ENCODE peak calls at places on chromosomes 4 and X, in five cellular contexts. A is activated B cell treated with CpG ODN at 0.5 μM for 24 hours, J is suprapubic skin, Y is GM12865, M is NB4. X is an unnamed sample.

GRCh38 chrX:48854898-48855297 is 19.5 kb upstream of the PCSK1N start:
- DNase-seq in A (no peak), J (no peak), Y (no peak), M (peak; percentile 5), X (no peak)

GRCh38 chrX:13891367-13892146 is 74.7 kb upstream of the GPM6B start:
- DNase-seq in A (no peak), J (no peak), Y (peak; percentile 34), M (no peak), X (no peak)

GRCh38 chr4:126869967-126870366 is 762.8 kb upstream of the INTU start:
- DNase-seq in A (no peak), J (no peak), Y (no peak), M (no peak), X (no peak)

GRCh38 chrX:134172588-134173259 is 64.3 kb upstream of the CCDC160 start:
- DNase-seq in A (peak; percentile 26), J (no peak), Y (no peak), M (no peak), X (peak; percentile 41)

GRCh38 chr4:3202836-3203820 is 45.8 kb upstream of the MSANTD1 start:
- DNase-seq in A (no peak), J (peak; percentile 20), Y (peak; percentile 26), M (peak; percentile 51), X (no peak)

GRCh38 chr4:23401572-23401971 is 488.3 kb downstream of the PPARGC1A start:
- DNase-seq in A (no peak), J (no peak), Y (no peak), M (no peak), X (no peak)

GRCh38 chrX:73916931-73917657 is 354.1 kb downstream of the CHIC1 start:
- DNase-seq in A (no peak), J (no peak), Y (no peak), M (peak; percentile 65), X (no peak)

GRCh38 chrX:86047174-86047991 is at the start of gene CHM:
- DNase-seq in A (peak; percentile 31), J (peak; percentile 75), Y (peak; percentile 81), M (peak; percentile 81), X (peak; percentile 35)

GRCh38 chr4:76979236-76979635 is 29.7 kb downstream of the SEPTIN11 start:
- DNase-seq in A (no peak), J (no peak), Y (no peak), M (no peak), X (no peak)

GRCh38 chrX:153539171-153539978 is 21.9 kb downstream of the ATP2B3 start:
- DNase-seq in A (peak; percentile 42), J (peak; percentile 80), Y (peak; percentile 54), M (peak; percentile 68), X (peak; percentile 46)

GRCh38 chr4:2954358-2955185 is 8.6 kb downstream of the NOP14 start:
- DNase-seq in A (no peak), J (no peak), Y (peak; percentile 86), M (peak; percentile 67), X (no peak)

GRCh38 chr4:156545003-156545785 is 426.4 kb downstream of the PDGFC start:
- DNase-seq in A (no peak), J (no peak), Y (no peak), M (peak; percentile 2), X (no peak)

GRCh38 chr4:117700111-117700892 is 334.0 kb upstream of the NDST3 start:
- DNase-seq in A (no peak), J (no peak), Y (peak; percentile 13), M (peak; percentile 28), X (no peak)

GRCh38 chrX:661154-661553 is 30.6 kb downstream of the SHOX start:
- DNase-seq in A (no peak), J (no peak), Y (no peak), M (no peak), X (no peak)

GRCh38 chr4:152780267-152780811 is 585 bp downstream of the ARFIP1 start:
- DNase-seq in A (no peak), J (no peak), Y (no peak), M (no peak), X (no peak)

GRCh38 chrX:40149286-40150175 is 51.8 kb upstream of the BCOR start:
- DNase-seq in A (no peak), J (no peak), Y (no peak), M (no peak), X (no peak)

GRCh38 chrX:34612036-34612435 is 45.0 kb downstream of the TMEM47 start:
- DNase-seq in A (no peak), J (no peak), Y (no peak), M (no peak), X (no peak)

GRCh38 chr4:15765910-15766703 is 12.0 kb upstream of the CD38 start:
- DNase-seq in A (no peak), J (no peak), Y (peak; percentile 46), M (peak; percentile 77), X (no peak)

GRCh38 chr4:115334736-115335411 is 221.5 kb upstream of the NDST4 start:
- DNase-seq in A (no peak), J (no peak), Y (peak; percentile 57), M (no peak), X (no peak)

GRCh38 chrX:56793533-56794320 is 64.7 kb downstream of the NBDY start:
- DNase-seq in A (no peak), J (no peak), Y (no peak), M (no peak), X (peak; percentile 20)

GRCh38 chr4:54005475-54005874 is 58.9 kb downstream of the CHIC2 start:
- DNase-seq in A (no peak), J (no peak), Y (peak; percentile 2), M (no peak), X (no peak)

GRCh38 chrX:107228486-107228819 is 22.0 kb downstream of the DNAAF6 start:
- DNase-seq in A (no peak), J (no peak), Y (no peak), M (no peak), X (no peak)

DNA sequence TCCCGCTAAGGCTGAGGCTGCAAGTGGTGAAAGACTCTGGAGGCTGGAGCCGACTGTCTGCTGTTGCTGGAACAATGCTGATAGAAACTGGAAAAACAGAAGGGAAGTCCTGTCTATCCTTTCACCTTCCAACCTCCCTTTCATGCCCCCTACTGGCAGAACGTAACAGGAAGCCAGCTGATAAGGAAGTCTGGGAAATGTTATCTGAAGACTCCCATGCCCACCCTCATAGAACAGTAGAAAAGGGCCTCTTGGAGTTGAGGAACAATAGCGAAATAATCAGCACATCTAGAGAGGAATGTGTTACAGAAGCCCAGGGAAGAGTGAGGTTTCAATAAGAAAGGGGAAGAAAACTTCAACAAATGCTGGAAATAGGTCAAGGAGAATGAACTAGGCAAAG is 117.1 kb upstream of the DKK2 start:
- DNase-seq in A (no peak), J (no peak), Y (peak; percentile 5), M (peak; percentile 28), X (no peak)
- TF ChIP-seq CTCF in A (no peak), J (no peak), Y (peak; percentile 40), M (peak; percentile 40), X (no peak)

GRCh38 chr4:114136067-114136466 is 156.6 kb upstream of the ARSJ start:
- DNase-seq in A (no peak), J (no peak), Y (no peak), M (no peak), X (no peak)

GRCh38 chr4:114137984-114138383 is 158.5 kb upstream of the ARSJ start:
- DNase-seq in A (no peak), J (no peak), Y (no peak), M (no peak), X (no peak)

GRCh38 chr4:114132199-114132598 is 152.8 kb upstream of the ARSJ start:
- DNase-seq in A (no peak), J (no peak), Y (no peak), M (no peak), X (no peak)

GRCh38 chr4:114132830-114133229 is 153.4 kb upstream of the ARSJ start:
- DNase-seq in A (no peak), J (no peak), Y (peak; percentile 9), M (peak; percentile 28), X (no peak)
- TF ChIP-seq CTCF in A (no peak), J (no peak), Y (peak; percentile 35), M (peak; percentile 23), X (peak; percentile 18)

DNA sequence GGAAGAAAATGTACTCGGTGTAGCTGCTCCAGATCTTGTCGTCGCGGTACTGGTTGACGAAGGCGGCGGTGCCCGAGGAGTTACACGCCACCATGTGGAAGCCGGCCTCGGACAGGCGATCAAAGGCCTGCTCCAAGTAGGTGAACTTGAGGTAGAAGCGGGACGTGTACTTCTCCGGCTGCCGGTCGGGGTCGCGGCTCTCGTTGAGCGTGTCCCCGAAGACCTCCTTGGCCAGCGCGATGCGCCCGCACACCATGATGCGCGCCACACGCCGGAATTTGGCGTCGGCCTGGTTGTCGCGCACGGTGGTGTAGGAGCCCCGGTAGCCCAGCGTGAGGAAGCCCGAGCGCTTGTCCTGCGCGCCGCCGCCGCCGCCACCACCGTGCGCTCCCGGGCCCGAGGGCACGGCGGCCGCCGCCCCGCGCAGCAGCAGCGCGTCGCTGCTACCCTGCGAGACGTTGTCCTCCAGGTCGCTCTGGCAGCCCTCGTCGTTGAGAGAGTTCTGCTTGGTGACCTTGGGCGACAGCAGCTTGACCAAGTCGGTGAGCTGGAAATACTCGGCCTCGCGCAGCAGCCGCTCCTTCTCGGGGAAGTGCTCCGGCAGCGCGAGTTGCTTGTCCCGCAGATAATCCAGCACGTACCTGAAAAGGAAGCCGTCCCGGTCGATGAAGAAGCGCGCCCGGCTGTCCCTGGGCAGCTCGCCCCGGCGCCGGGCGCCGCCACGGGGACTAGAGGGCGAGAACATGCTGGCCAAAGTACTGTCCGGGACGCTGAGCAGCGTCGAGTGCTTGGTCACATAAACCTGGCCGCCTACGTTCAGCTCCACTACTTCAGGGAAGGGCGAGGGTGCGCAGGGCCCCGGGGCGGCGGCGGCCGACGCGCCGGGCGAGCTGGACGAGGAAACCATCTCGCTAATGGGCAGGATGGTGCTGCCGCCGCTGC is 775 bp downstream of the KCTD8 start:
- DNase-seq in A (peak; percentile 15), J (no peak), Y (peak; percentile 2), M (no peak), X (peak; percentile 62)
- TF ChIP-seq CTCF in A (no peak), J (no peak), Y (no peak), M (no peak), X (no peak)

DNA sequence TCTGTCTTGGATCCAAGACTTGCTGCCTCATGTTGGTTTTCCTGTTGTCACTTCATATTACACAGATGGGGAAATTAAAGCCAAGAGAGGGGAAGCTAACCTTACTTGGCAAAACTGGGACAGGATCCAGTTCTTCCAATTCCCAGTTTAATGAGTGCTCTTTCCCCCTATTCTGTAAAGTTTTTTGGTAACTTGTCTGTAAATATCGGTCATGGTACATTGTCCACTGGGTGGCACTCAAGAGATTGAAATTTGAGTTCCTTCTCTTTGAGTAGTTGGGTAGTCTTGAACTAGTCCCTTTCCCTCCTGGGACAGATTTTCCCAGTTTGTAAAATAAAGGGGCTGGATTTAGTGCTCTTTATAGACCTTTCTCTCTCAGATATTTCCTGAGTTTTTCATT is 12.4 kb upstream of the EOLA2 start:
- DNase-seq in A (no peak), J (no peak), Y (peak; percentile 21), M (peak; percentile 47), X (no peak)
- TF ChIP-seq CTCF in A (no peak), J (no peak), Y (no peak), M (peak; percentile 34), X (peak; percentile 29)

X was measured in mesothelial cell of epicardium.